ENCODE peak calls at places on chromosomes 11 and 22, in five cellular contexts. C, P, Q, E and L are unnamed samples.

GRCh38 chr11:62676698-62677097 is 2.2 kb downstream of the UBXN1 start:
- DNase-seq in E (no peak), Q (no peak), P (no peak), C (no peak), L (no peak)

GRCh38 chr11:43021466-43021865 is 290.3 kb upstream of the API5 start:
- DNase-seq in P (peak), E (no peak), Q (peak), C (no peak), L (no peak)

GRCh38 chr11:68335693-68336092 is 23.3 kb downstream of the LRP5 start:
- DNase-seq in P (no peak), Q (no peak), E (no peak), C (no peak), L (no peak)

GRCh38 chr11:1010006-1010405 is 26.5 kb downstream of the MUC6 start:
- DNase-seq in Q (no peak), P (no peak), E (no peak), C (no peak), L (no peak)

GRCh38 chr11:8098361-8098760 is 17.4 kb downstream of the TUB start:
- DNase-seq in C (peak), P (no peak), E (no peak), Q (no peak), L (no peak)

GRCh38 chr11:133137939-133138338 is 394.4 kb downstream of the OPCML start:
- DNase-seq in E (no peak), P (no peak), C (no peak), Q (no peak), L (no peak)

GRCh38 chr11:120501976-120502755 is 9.4 kb upstream of the GRIK4 start:
- DNase-seq in Q (no peak), E (no peak), C (no peak), P (no peak), L (no peak)

GRCh38 chr11:85913486-85913885 is 58.3 kb downstream of the CCDC83 start:
- DNase-seq in C (no peak), Q (no peak), E (no peak), P (no peak), L (no peak)

GRCh38 chr22:46044718-46045458 is 67.9 kb upstream of the WNT7B start:
- DNase-seq in Q (no peak), P (no peak), C (no peak), E (peak), L (no peak)

GRCh38 chr11:11860103-11860979 is 18.6 kb downstream of the USP47 start:
- DNase-seq in Q (no peak), C (peak), E (no peak), P (no peak), L (no peak)

GRCh38 chr11:70913715-70914231 is 338.6 kb downstream of the SHANK2 start:
- DNase-seq in P (peak), E (no peak), Q (no peak), C (no peak), L (peak)

GRCh38 chr22:42641801-42642413 is 1.5 kb upstream of the ATP5MGL start:
- DNase-seq in P (no peak), C (peak), E (no peak), Q (no peak), L (no peak)

GRCh38 chr22:20524004-20524481 is 16.6 kb downstream of the MED15 start:
- DNase-seq in C (peak), Q (no peak), P (peak), E (peak), L (no peak)

GRCh38 chr11:129861702-129862107 is 33.7 kb downstream of the NFRKB start:
- DNase-seq in P (no peak), C (peak), E (no peak), Q (no peak), L (no peak)

GRCh38 chr22:38129021-38129420 is 18.5 kb upstream of the BAIAP2L2 start:
- DNase-seq in C (no peak), E (no peak), P (no peak), Q (no peak), L (no peak)

GRCh38 chr22:20724676-20725454 is 49.0 kb upstream of the SERPIND1 start:
- DNase-seq in P (no peak), E (no peak), Q (no peak), C (no peak), L (no peak)

GRCh38 chr11:57349491-57350274 is 11.5 kb downstream of the P2RX3 start:
- DNase-seq in E (peak), C (peak), Q (peak), P (peak), L (peak)

GRCh38 chr22:20199906-20200305 is 49.1 kb upstream of the CCDC188 start:
- DNase-seq in C (no peak), P (no peak), Q (no peak), E (no peak), L (no peak)

GRCh38 chr11:126112547-126112946 is 49.9 kb upstream of the CDON start:
- DNase-seq in C (no peak), P (no peak), E (no peak), Q (no peak), L (peak)

GRCh38 chr11:19879309-19880087 is 166.9 kb downstream of the NAV2 start:
- DNase-seq in Q (no peak), C (no peak), P (peak), E (no peak), L (no peak)

GRCh38 chr22:24483966-24484545 is 11.1 kb upstream of the UPB1 start:
- DNase-seq in P (no peak), Q (no peak), C (no peak), E (no peak), L (no peak)